ENCODE peak calls at places on chromosomes 6 and 20, in seven cellular contexts. K is mammary epithelial cell; Z is spleen; X is H1; U is tibial artery; D is thyroid gland; E is CD8-positive, alpha-beta T cell. Q is an unnamed sample. For H3K27me3 and H3K4me1, the result is how much of the 10 kb centered on the place peaks cover.

GRCh38 chr20:910840-911770 is 5.0 kb downstream of the ANGPT4 start:
- DNase-seq in U (peak), Z (peak), X (no peak), D (peak), K (peak), E (no peak), Q (no peak)

GRCh38 chr6:43766964-43767461 is 3.0 kb upstream of the VEGFA start:
- DNase-seq in D (no peak), X (no peak), E (no peak), Z (no peak), K (no peak), U (no peak), Q (no peak)

GRCh38 chr6:23591761-23592160 is 534.3 kb upstream of the NRSN1 start:
- DNase-seq in E (no peak), U (no peak), D (no peak), K (no peak), X (no peak), Z (no peak), Q (no peak)

GRCh38 chr6:158816329-158816728 is 2.8 kb downstream of the EZR start:
- DNase-seq in X (no peak), D (no peak), E (peak), Z (no peak), U (no peak), K (no peak), Q (no peak)

GRCh38 chr6:112007805-112008204 is 46.1 kb upstream of the CCN6 start:
- DNase-seq in X (no peak), Z (no peak), D (no peak), U (peak), K (no peak), E (no peak), Q (peak)

GRCh38 chr6:53796791-53797190 is 2.0 kb downstream of the LRRC1 start:
- DNase-seq in D (no peak), K (peak), Z (no peak), U (no peak), X (no peak), E (no peak), Q (no peak)

GRCh38 chr20:38426006-38426405 is 9.1 kb downstream of the SNHG17 start:
- DNase-seq in X (no peak), Z (no peak), U (no peak), K (peak), E (no peak), D (no peak), Q (no peak)

GRCh38 chr6:63236398-63236817 is 25.1 kb downstream of the FKBP1C start:
- DNase-seq in Z (no peak), D (no peak), E (no peak), K (no peak), U (no peak), X (no peak), Q (no peak)

GRCh38 chr6:133551847-133552331 is 310.7 kb downstream of the EYA4 start:
- DNase-seq in D (peak), K (peak), U (peak), E (no peak), Z (no peak), X (no peak), Q (no peak)

GRCh38 chr20:43379239-43379917 is 78.3 kb upstream of the SRSF6 start:
- DNase-seq in Z (no peak), K (peak), D (no peak), X (no peak), U (no peak), E (no peak), Q (no peak)
- H3K27me3 ChIP-seq in Z (under half), K (under half), D (under half), X (under half), U (under half), E (under half), Q (under half)

DNA sequence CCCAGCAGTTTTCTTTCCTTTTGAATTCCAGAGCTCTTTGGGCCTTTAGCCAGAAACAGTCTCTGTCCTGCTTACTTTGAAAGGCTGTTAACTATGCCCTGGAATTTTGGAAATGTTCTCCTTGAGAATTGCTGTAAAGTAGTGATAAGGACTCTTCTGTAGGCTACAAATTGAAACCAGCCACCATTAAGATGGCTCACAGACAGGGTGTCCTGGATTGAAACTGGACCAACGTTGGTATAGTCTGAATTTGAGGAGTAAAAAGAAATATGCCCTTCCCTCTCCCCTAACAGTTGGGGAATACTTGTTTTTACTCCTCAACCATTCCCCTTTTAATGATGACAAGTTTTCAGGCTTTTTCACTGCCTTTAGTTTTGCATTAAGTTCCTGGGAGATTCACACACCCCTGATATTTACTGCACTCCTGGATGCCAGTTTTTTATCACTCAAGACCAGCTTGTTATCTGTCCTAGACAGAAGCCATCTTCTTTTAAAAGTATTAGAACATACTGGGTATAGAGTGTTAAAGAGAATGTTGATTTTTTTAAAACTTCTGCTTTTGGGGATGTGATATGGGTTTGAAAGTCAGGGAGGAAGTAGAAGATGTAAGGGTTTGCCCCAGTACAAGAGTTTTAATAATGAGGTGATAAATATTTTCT is 21.9 kb downstream of the TOP1 start:
- DNase-seq in X (no peak), D (peak), K (no peak), U (no peak), Z (no peak), E (no peak), Q (no peak)
- H3K4me1 ChIP-seq in X (under half), D (half or more), K (under half), U (under half), Z (half or more), E (half or more), Q (under half)

DNA sequence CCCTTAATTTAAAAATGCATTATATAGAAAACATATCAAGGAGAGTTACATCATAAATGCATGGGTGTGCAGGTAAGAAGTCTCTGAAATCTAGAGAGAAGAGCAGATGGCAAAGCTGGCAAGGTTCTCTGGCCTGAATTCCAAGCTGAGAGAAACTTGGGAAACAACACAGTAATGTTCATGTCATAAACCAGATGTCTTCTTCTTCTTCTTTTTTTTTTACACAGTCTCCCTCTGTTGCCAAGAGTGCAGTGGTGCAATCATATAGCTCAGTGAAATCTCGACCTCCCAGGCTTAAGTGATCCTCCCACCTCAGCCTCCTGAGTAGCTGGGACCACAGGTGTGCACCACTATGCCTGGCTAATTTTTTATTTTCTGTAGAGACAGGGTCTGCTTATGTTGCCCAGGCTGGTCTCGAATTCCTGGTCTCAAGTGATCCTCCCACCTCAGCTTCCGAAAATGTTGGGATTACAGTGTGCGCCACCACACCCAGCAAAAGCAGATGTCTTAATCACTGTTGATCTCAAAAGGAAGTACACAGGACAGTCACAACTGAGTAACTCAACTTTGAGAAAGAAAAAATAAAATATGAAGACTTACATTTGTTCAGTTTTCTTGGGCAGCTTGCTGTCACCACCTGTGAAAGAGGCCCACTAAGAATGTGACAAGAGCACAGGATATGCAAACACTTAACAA is 77.3 kb downstream of the DNAAF9 start:
- DNase-seq in E (no peak), Z (no peak), U (peak), D (no peak), K (no peak), X (no peak), Q (no peak)
- TF ChIP-seq CTCF in E (no peak), Z (no peak), U (no peak), D (no peak), K (no peak), X (no peak), Q (no peak)

DNA sequence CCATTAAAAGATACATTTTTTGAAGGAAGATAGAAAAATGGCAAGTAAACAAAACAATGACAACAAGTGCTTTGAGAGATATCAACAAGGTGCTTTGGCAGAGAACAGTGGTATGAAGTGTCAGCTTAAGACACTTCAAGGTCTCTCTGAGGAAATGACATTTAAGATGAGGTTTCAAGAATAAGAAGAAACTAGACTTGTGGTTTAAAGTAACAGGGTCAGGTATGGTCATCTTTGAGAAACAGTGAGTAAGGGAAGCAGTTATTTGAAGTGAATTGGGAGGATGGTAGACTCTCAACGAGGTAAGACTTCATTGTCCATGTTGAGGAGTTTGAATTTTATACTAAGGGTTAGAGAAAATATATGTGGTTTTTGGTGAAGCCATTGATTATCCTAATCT is 77.8 kb downstream of the SYCP2L start:
- DNase-seq in K (no peak), U (no peak), E (no peak), D (no peak), Z (no peak), X (no peak), Q (no peak)
- H3K27me3 ChIP-seq in K (under half), U (under half), E (under half), D (under half), Z (under half), X (under half), Q (under half)

DNA sequence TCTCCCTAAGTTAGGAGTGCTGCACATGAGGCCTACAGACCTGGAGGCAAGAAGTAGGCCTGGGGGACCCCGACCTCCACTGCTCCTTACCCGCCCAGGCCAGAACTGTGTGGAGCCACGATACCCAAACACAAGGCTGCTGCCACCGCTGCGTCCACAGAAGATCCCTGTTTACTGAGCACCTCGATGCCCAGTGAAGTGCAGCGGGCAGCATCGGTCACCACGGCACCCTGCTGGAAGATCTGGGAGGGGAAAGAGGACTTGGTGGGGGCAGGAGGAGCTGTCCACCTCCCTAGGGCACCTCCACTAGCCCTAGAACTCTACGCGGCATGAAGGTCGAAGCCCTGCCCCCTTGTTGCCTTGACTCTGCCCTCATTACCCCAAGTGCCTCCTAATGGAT is 9.9 kb downstream of the GGT7 start:
- DNase-seq in U (no peak), E (no peak), X (no peak), Z (no peak), K (no peak), D (no peak), Q (no peak)
- H3K4me1 ChIP-seq in U (under half), E (under half), X (under half), Z (under half), K (under half), D (under half), Q (under half)

DNA sequence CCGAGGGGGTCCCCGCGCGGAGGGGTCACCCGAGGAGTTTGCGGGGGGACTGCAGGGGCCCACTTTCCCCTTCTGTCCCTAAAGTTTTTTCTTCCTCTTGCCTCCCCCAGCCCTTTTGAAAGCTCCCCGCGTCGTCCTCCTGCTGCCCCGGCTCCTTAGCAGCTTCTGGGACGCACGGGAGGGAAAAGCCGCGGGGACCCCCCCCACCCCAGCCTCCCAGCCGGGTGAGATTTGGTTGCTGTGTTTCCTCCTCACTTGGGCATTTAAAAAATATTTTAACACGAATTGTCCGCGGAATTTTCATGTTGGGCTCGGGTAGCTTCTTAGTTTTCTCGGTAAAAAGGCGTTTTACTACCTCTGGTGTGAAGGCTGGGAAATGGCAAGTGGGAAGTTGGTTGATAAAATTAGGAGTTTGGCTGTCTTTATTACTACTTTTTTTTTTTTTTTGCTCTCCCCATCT is 614 bp downstream of the NCOA3 start:
- DNase-seq in U (no peak), K (peak), Z (no peak), D (peak), E (no peak), X (peak), Q (no peak)
- TF ChIP-seq CTCF in U (no peak), K (no peak), Z (no peak), D (no peak), E (no peak), X (no peak), Q (no peak)

GRCh38 chr20:5910192-5910591 is 40.1 kb downstream of the TRMT6 start:
- DNase-seq in X (no peak), E (no peak), U (no peak), K (no peak), D (no peak), Z (no peak), Q (no peak)

GRCh38 chr20:5913166-5913565 is 37.2 kb downstream of the TRMT6 start:
- DNase-seq in X (no peak), E (no peak), Z (no peak), U (no peak), K (no peak), D (no peak), Q (no peak)

GRCh38 chr20:5914859-5915258 is 35.5 kb downstream of the TRMT6 start:
- DNase-seq in K (no peak), Z (no peak), U (no peak), X (no peak), E (no peak), D (no peak), Q (no peak)

DNA sequence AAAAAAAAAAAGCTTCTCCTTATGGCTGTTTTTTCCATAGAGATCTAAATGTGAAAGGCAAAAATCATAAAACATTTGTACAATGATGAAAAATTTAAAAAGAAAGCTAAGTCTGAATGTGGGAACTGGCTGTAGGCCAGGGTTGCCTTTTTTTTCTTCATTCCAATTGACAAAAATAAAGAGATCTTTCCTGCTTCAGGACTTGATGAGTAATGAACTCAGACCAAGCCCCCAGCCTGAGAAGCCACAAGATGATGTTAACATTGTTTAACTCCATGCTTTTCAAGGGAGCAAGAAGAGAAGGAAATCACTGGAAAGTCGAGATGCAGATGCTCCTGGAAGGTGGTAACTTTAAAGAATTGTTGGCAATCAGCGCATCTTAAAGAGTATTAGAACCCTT is 41.4 kb downstream of the TRMT6 start:
- DNase-seq in X (no peak), E (no peak), D (no peak), K (no peak), U (no peak), Z (no peak), Q (no peak)
- H3K27me3 ChIP-seq in X (under half), E (under half), D (under half), K (under half), U (under half), Z (under half), Q (under half)

GRCh38 chr6:14393910-14394309 is 276.3 kb downstream of the CD83 start:
- DNase-seq in E (no peak), U (no peak), Z (no peak), K (no peak), D (no peak), X (no peak), Q (no peak)
- H3K4me1 ChIP-seq in E (under half), U (under half), Z (under half), K (under half), D (under half), X (under half), Q (under half)

DNA sequence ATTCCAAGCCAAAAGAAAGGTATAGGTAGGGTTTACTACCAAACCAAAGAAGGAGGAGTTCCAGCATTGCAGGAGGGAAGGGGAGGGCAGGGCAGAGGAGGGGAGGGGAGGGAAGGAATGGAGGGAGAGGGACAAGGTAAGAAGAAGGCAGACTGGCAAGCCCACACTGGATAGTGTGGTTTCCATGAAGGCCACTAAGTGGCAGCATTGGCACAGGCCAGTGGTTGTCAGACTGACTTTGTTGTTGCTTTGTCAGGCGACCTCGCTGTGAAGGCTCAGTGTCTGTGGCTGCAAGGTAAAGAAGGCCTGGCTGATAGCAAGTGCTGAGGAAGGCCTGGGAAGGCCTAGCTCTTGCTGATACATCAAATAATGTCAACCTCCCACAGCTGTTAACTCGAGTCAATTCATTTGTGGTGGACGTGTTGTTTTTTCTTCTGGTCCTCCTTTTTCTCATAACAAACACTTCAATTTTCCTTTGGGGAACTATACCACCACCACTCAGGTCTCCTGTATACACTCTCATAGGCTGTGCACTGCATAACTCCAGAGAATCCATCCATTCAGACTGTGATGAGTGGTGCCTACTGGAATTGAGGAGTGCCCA is 7.7 kb upstream of the ZNF334 start:
- DNase-seq in E (peak), K (peak), X (peak), D (peak), U (peak), Z (peak), Q (peak)
- TF ChIP-seq CTCF in E (peak), K (peak), X (peak), D (peak), U (peak), Z (peak), Q (peak)

Q was measured in pancreas.